ENCODE peak calls at places on chromosomes 11 and 22, in ten cellular contexts. X is HCEC 1CT; S is occipital lobe; B is AG04449; P is stimulated activated CD4-positive, alpha-beta T cell treated with anti-CD3 and anti-CD28 coated beads, Interleukin-12 subunit alpha, Interleukin-12 subunit beta, amount 100 ng/mL, for 48 hours; U is small intestine; L is RWPE1; Z is neuronal stem cell; Y is nephron progenitor cell; H is left ventricle myocardium superior. C is an unnamed sample.

GRCh38 chr22:35315855-35316745 is 16.4 kb downstream of the TOM1 start:
- DNase-seq in Y (no peak), U (peak), B (no peak), P (no peak), X (no peak), Z (no peak), S (no peak), L (no peak), H (peak), C (no peak)

GRCh38 chr11:1468473-1469066 is 18.0 kb downstream of the MOB2 start:
- DNase-seq in H (peak), Z (no peak), Y (no peak), U (no peak), S (no peak), B (no peak), L (no peak), P (no peak), X (no peak), C (no peak)

GRCh38 chr11:124174001-124174400 is 9.1 kb upstream of the OR10D3 start:
- DNase-seq in S (peak), U (no peak), X (peak), Z (peak), H (no peak), Y (peak), B (peak), P (no peak), L (peak), C (peak)

GRCh38 chr22:31139866-31140716 is at the start of gene PLA2G3:
- DNase-seq in S (no peak), L (no peak), H (no peak), P (no peak), Z (peak), B (no peak), U (peak), Y (peak), X (peak), C (no peak)

GRCh38 chr11:61146413-61146812 is 14.8 kb downstream of the VPS37C start:
- DNase-seq in H (no peak), X (no peak), L (no peak), Y (no peak), P (no peak), Z (no peak), B (no peak), S (no peak), U (no peak), C (no peak)

GRCh38 chr11:1521382-1522080 is 35.0 kb upstream of the MOB2 start:
- DNase-seq in X (no peak), L (no peak), U (no peak), S (no peak), Z (no peak), Y (no peak), P (no peak), B (no peak), H (no peak), C (no peak)

GRCh38 chr22:44577391-44578114 is 79.5 kb upstream of the RTL6 start:
- DNase-seq in B (no peak), H (peak), X (no peak), S (no peak), P (no peak), Z (no peak), U (no peak), L (no peak), Y (no peak), C (no peak)

GRCh38 chr11:68999093-68999747 is 13.8 kb downstream of the MRGPRF start:
- DNase-seq in Y (no peak), B (no peak), H (peak), L (no peak), S (no peak), U (no peak), Z (no peak), P (no peak), X (no peak), C (no peak)

GRCh38 chr22:38755911-38756532 is at the start of gene SUN2:
- DNase-seq in B (no peak), Y (peak), X (peak), P (peak), U (peak), H (peak), L (peak), Z (peak), S (peak), C (no peak)

GRCh38 chr22:37544955-37545702 is 15.2 kb upstream of the CDC42EP1 start:
- DNase-seq in X (peak), S (no peak), P (peak), L (no peak), B (no peak), H (peak), Y (peak), U (peak), Z (no peak), C (no peak)

GRCh38 chr11:126971305-126971704 is 29.3 kb downstream of the KIRREL3 start:
- DNase-seq in B (no peak), U (peak), S (no peak), X (no peak), Z (no peak), L (no peak), P (no peak), Y (no peak), H (no peak), C (no peak)

GRCh38 chr11:33772300-33772699 is 2.0 kb downstream of the FBXO3 start:
- DNase-seq in S (no peak), P (no peak), Z (no peak), H (no peak), B (no peak), L (peak), U (peak), X (no peak), Y (no peak), C (no peak)

GRCh38 chr11:2267871-2268825 is 2.2 kb downstream of the ASCL2 start:
- DNase-seq in S (no peak), Y (no peak), Z (no peak), P (no peak), H (no peak), X (no peak), B (no peak), L (no peak), U (no peak), C (no peak)

GRCh38 chr11:130001491-130002351 is 914 bp downstream of the PRDM10 start:
- DNase-seq in X (peak), Y (peak), U (peak), Z (peak), H (no peak), P (peak), S (no peak), B (no peak), L (peak), C (no peak)

GRCh38 chr11:6771926-6772898 is at the start of gene OR2AG2:
- DNase-seq in Y (no peak), Z (no peak), P (no peak), B (no peak), S (no peak), H (no peak), X (no peak), U (no peak), L (no peak), C (no peak)

GRCh38 chr11:117420598-117420997 is 92.9 kb downstream of the CEP164 start:
- DNase-seq in H (no peak), P (no peak), B (no peak), Z (no peak), L (no peak), Y (no peak), U (no peak), X (no peak), S (no peak), C (no peak)

GRCh38 chr11:105144887-105145286 is 5.3 kb upstream of the CARD18 start:
- DNase-seq in U (peak), B (peak), Z (no peak), L (peak), H (no peak), Y (no peak), P (no peak), X (peak), S (no peak), C (peak)

GRCh38 chr11:92886243-92886905 is 83.1 kb upstream of the MTNR1B start:
- DNase-seq in B (peak), S (peak), U (peak), P (peak), H (no peak), X (peak), L (peak), Y (peak), Z (peak), C (peak)

GRCh38 chr11:63906585-63906984 is 10.4 kb downstream of the RCOR2 start:
- DNase-seq in P (peak), B (no peak), L (no peak), Y (peak), Z (no peak), S (no peak), X (no peak), H (no peak), U (no peak), C (no peak)

GRCh38 chr11:10026514-10026913 is 267.5 kb downstream of the SBF2 start:
- DNase-seq in L (no peak), P (no peak), B (no peak), U (no peak), Y (no peak), S (no peak), H (no peak), Z (no peak), X (peak), C (no peak)